ENCODE peak calls at places on chromosomes 5 and 9, in six cellular contexts. W is CD8-positive, alpha-beta T cell; E is breast epithelium; Z is thoracic aorta; P is neural progenitor cell; J is uterus. T is an unnamed sample.

GRCh38 chr5:150507283-150508020 is 479 bp upstream of the NDST1 start:
- DNase-seq in W (no peak), E (no peak), Z (no peak), P (no peak), J (no peak), T (no peak)

GRCh38 chr9:7451062-7451461 is 348.5 kb downstream of the DMAC1 start:
- DNase-seq in W (no peak), E (no peak), Z (no peak), P (no peak), J (no peak), T (no peak)

GRCh38 chr5:10853144-10853543 is 92.1 kb upstream of the DAP start:
- DNase-seq in W (no peak), E (no peak), Z (no peak), P (no peak), J (no peak), T (no peak)

GRCh38 chr5:173643964-173644363 is 27.5 kb upstream of the BOD1 start:
- DNase-seq in W (no peak), E (no peak), Z (no peak), P (peak), J (no peak), T (no peak)

GRCh38 chr5:120396186-120396585 is 67.9 kb upstream of the PRR16 start:
- DNase-seq in W (no peak), E (no peak), Z (no peak), P (no peak), J (no peak), T (no peak)

GRCh38 chr9:27771803-27772545 is 198.7 kb upstream of the C9orf72 start:
- DNase-seq in W (no peak), E (no peak), Z (no peak), P (peak), J (no peak), T (no peak)

GRCh38 chr9:129283705-129284606 is 105.9 kb upstream of the IER5L start:
- DNase-seq in W (no peak), E (peak), Z (no peak), P (no peak), J (no peak), T (peak)

GRCh38 chr5:38473008-38473407 is 83.4 kb downstream of the LIFR start:
- DNase-seq in W (no peak), E (no peak), Z (no peak), P (no peak), J (no peak), T (no peak)

GRCh38 chr5:150135557-150135956 is 20.1 kb downstream of the PDGFRB start:
- DNase-seq in W (no peak), E (no peak), Z (no peak), P (no peak), J (no peak), T (no peak)

GRCh38 chr5:34666392-34667080 is 10.4 kb downstream of the RAI14 start:
- DNase-seq in W (no peak), E (no peak), Z (no peak), P (no peak), J (no peak), T (no peak)

GRCh38 chr5:105956456-105957177 is 1714.1 kb downstream of the EFNA5 start:
- DNase-seq in W (no peak), E (no peak), Z (no peak), P (no peak), J (no peak), T (no peak)

GRCh38 chr9:29325855-29326254 is 1752.6 kb upstream of the C9orf72 start:
- DNase-seq in W (no peak), E (no peak), Z (no peak), P (no peak), J (no peak), T (no peak)

GRCh38 chr9:76292246-76292645 is 102.0 kb downstream of the RFK start:
- DNase-seq in W (no peak), E (no peak), Z (no peak), P (no peak), J (no peak), T (no peak)

GRCh38 chr5:157100140-157100679 is 8.6 kb downstream of the HAVCR2 start:
- DNase-seq in W (no peak), E (no peak), Z (no peak), P (no peak), J (no peak), T (no peak)

GRCh38 chr5:138552700-138553099 is 9.7 kb upstream of the ETF1 start:
- DNase-seq in W (no peak), E (no peak), Z (no peak), P (no peak), J (no peak), T (no peak)

GRCh38 chr5:134374234-134374633 is 2.9 kb downstream of the UBE2B start:
- DNase-seq in W (no peak), E (no peak), Z (no peak), P (no peak), J (no peak), T (no peak)

GRCh38 chr5:128241071-128241695 is 157.6 kb downstream of the SLC12A2 start:
- DNase-seq in W (no peak), E (no peak), Z (no peak), P (no peak), J (no peak), T (no peak)

GRCh38 chr9:91817493-91818225 is 132.4 kb downstream of the ROR2 start:
- DNase-seq in W (no peak), E (no peak), Z (no peak), P (peak), J (peak), T (no peak)

GRCh38 chr5:115343855-115344254 is 47.4 kb upstream of the CCDC112 start:
- DNase-seq in W (no peak), E (no peak), Z (no peak), P (no peak), J (no peak), T (no peak)

GRCh38 chr5:136525546-136525945 is 160.2 kb upstream of the TRPC7 start:
- DNase-seq in W (no peak), E (no peak), Z (no peak), P (peak), J (no peak), T (no peak)

GRCh38 chr5:181217805-181218065 is 5.3 kb upstream of the TRIM41 start:
- DNase-seq in W (no peak), E (no peak), Z (no peak), P (no peak), J (no peak), T (no peak)

GRCh38 chr5:166341708-166342329 is 1949.6 kb upstream of the WWC1 start:
- DNase-seq in W (no peak), E (no peak), Z (no peak), P (no peak), J (no peak), T (no peak)

GRCh38 chr5:126947146-126948010 is 83.0 kb downstream of the MARCHF3 start:
- DNase-seq in W (no peak), E (no peak), Z (no peak), P (no peak), J (no peak), T (no peak)

GRCh38 chr9:116800885-116801284 is 113.8 kb downstream of the TRIM32 start:
- DNase-seq in W (no peak), E (no peak), Z (no peak), P (peak), J (no peak), T (no peak)

GRCh38 chr5:18299166-18299565 is 664.9 kb downstream of the TAF11L14 start:
- DNase-seq in W (no peak), E (no peak), Z (no peak), P (no peak), J (no peak), T (no peak)

GRCh38 chr9:129306318-129306973 is 128.4 kb upstream of the IER5L start:
- DNase-seq in W (no peak), E (peak), Z (no peak), P (no peak), J (no peak), T (no peak)

GRCh38 chr9:35102465-35102768 is 514 bp downstream of the STOML2 start:
- DNase-seq in W (no peak), E (no peak), Z (no peak), P (no peak), J (no peak), T (no peak)

GRCh38 chr5:50623666-50624065 is 42.8 kb upstream of the PARP8 start:
- DNase-seq in W (no peak), E (no peak), Z (no peak), P (no peak), J (no peak), T (no peak)

GRCh38 chr9:107819772-107820171 is 330.2 kb upstream of the KLF4 start:
- DNase-seq in W (no peak), E (no peak), Z (no peak), P (peak), J (no peak), T (no peak)

GRCh38 chr9:105044458-105044857 is 116.5 kb upstream of the ABCA1 start:
- DNase-seq in W (no peak), E (no peak), Z (no peak), P (no peak), J (no peak), T (no peak)

GRCh38 chr9:93091453-93092081 is 4.5 kb upstream of the CARD19 start:
- DNase-seq in W (peak), E (peak), Z (no peak), P (peak), J (peak), T (peak)

GRCh38 chr5:11931638-11932037 is 27.4 kb upstream of the CTNND2 start:
- DNase-seq in W (no peak), E (no peak), Z (no peak), P (no peak), J (no peak), T (no peak)

GRCh38 chr5:59587489-59588337 is 305.8 kb downstream of the PDE4D start:
- DNase-seq in W (no peak), E (no peak), Z (no peak), P (peak), J (peak), T (peak)

GRCh38 chr5:32531885-32532520 is 53.4 kb upstream of the SUB1 start:
- DNase-seq in W (peak), E (no peak), Z (no peak), P (no peak), J (no peak), T (no peak)

GRCh38 chr9:106885451-106885850 is 22.5 kb downstream of the ZNF462 start:
- DNase-seq in W (no peak), E (no peak), Z (no peak), P (no peak), J (no peak), T (peak)

GRCh38 chr5:132850066-132850465 is 16.2 kb downstream of the GDF9 start:
- DNase-seq in W (no peak), E (no peak), Z (no peak), P (no peak), J (no peak), T (no peak)
- H3K27ac ChIP-seq in W (no peak), E (no peak), Z (no peak), P (no peak), J (no peak), T (no peak)

GRCh38 chr5:179820127-179820482 is 600 bp upstream of the SQSTM1 start:
- DNase-seq in W (no peak), E (no peak), Z (no peak), P (no peak), J (no peak), T (no peak)
- H3K4me3 ChIP-seq in W (peak), E (peak), Z (peak), P (peak), J (peak), T (peak)

DNA sequence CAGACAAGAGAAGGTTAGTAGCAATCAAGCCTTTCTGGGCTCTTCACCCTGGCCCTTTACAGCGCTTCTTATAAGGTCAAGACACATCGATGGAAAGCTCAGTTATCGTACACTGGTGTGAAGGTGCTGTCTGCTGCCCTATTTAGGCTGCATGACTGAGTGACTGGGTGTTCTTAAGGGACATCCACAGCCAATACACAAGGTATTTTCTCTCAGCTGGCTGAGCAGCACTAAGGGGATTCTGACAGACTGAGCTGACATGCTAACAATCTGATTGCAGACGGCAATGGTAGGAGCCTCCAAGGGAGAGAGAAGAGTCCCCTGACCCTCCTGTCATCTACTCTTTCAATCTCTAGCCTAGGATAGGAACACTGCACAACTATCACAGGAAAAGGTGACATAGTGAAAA is 577.9 kb downstream of the ISL1 start:
- DNase-seq in W (no peak), E (no peak), Z (no peak), P (no peak), J (no peak), T (no peak)
- TF ChIP-seq CTCF in W (no peak), E (no peak), Z (no peak), P (no peak), J (no peak), T (no peak)

GRCh38 chr5:177386542-177386941 is 2.3 kb downstream of the SLC34A1 start:
- DNase-seq in W (no peak), E (no peak), Z (no peak), P (no peak), J (no peak), T (no peak)

GRCh38 chr5:177388521-177389052 is 4.4 kb downstream of the SLC34A1 start:
- DNase-seq in W (no peak), E (no peak), Z (no peak), P (no peak), J (no peak), T (no peak)

GRCh38 chr5:177387405-177387804 is 3.2 kb downstream of the SLC34A1 start:
- DNase-seq in W (no peak), E (no peak), Z (no peak), P (no peak), J (no peak), T (no peak)

GRCh38 chr5:177390363-177391300 is 6.4 kb downstream of the SLC34A1 start:
- DNase-seq in W (peak), E (peak), Z (no peak), P (peak), J (peak), T (peak)

DNA sequence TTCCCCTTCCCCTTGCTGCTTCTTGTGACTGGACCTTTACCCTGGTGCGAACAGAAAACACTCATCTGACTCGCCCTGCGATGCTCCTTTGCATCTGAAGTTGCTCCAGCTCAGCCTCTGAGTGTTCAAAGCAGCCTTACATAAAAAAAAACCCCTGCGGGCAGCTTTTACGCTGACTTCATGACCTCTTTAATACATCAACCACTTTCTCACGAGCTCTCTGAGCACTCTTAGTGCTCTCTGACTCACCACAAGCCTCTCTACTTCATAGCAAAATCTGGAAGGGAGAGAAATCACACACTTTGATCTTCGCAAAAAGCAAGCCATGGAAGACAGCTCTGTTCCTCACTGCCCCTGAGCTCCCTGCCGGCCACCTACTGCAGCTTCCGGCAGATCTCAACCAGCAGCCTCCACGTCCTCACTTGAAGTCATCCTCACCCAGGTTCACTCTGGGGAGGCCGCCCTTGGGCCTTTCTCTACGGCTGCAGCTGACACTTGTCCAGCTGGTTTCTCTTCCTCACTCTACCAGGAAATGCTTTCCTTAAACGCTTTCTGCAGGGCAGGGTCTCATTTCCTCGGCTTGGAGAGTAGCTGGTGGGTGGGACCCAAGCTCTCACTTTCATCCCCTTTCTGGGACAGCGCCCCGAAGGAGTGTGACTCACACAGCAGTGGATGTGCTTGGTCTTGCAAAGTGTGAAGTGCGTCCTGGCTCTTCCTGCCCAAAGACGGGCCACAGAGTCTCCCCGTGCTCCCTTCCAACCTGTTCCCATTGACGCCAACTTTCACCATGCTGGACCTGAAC is 5.3 kb downstream of the SLC34A1 start:
- DNase-seq in W (no peak), E (no peak), Z (no peak), P (no peak), J (no peak), T (no peak)
- H3K27ac ChIP-seq in W (peak), E (peak), Z (no peak), P (no peak), J (no peak), T (no peak)

DNA sequence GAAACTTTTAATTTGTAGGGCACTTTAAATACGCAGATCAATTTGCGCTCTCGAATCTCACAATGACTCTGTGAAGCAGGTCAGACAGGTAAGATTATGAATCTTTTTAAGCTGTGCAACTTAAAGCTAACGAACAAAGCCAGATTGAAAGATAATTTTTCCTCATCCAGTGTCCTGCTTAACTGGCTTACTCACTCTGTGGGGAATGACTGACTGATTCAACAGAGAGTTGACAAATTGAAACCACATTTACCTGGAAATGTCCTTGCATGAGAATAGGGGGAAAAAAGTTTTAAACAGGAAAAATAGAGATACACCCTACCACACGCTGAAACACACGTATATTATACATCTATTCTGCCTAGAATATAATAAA is 187.9 kb downstream of the MAN2A1 start:
- DNase-seq in W (no peak), E (no peak), Z (no peak), P (no peak), J (no peak), T (no peak)
- H3K4me3 ChIP-seq in W (no peak), E (no peak), Z (no peak), P (no peak), J (no peak), T (no peak)

GRCh38 chr9:109455861-109456260 is 42.2 kb downstream of the PTPN3 start:
- DNase-seq in W (no peak), E (no peak), Z (no peak), P (no peak), J (no peak), T (no peak)
- TF ChIP-seq CTCF in W (no peak), E (no peak), Z (no peak), P (peak), J (no peak), T (no peak)

GRCh38 chr5:366541-367357 is 45.2 kb downstream of the AHRR start:
- DNase-seq in W (no peak), E (no peak), Z (no peak), P (no peak), J (no peak), T (no peak)

GRCh38 chr5:362189-362588 is 40.7 kb downstream of the AHRR start:
- DNase-seq in W (no peak), E (no peak), Z (no peak), P (no peak), J (no peak), T (no peak)

GRCh38 chr5:360277-361027 is 38.9 kb downstream of the AHRR start:
- DNase-seq in W (no peak), E (no peak), Z (no peak), P (no peak), J (no peak), T (no peak)

GRCh38 chr5:364497-364896 is 43.0 kb downstream of the AHRR start:
- DNase-seq in W (no peak), E (no peak), Z (no peak), P (no peak), J (no peak), T (no peak)

GRCh38 chr5:362978-363765 is 41.7 kb downstream of the AHRR start:
- DNase-seq in W (no peak), E (no peak), Z (no peak), P (no peak), J (no peak), T (no peak)
- H3K27ac ChIP-seq in W (no peak), E (no peak), Z (no peak), P (no peak), J (no peak), T (no peak)

GRCh38 chr5:35857004-35857345 is 284 bp downstream of the IL7R start:
- DNase-seq in W (no peak), E (no peak), Z (no peak), P (no peak), J (no peak), T (no peak)

GRCh38 chr5:35857606-35858205 is 1.0 kb downstream of the IL7R start:
- DNase-seq in W (no peak), E (no peak), Z (no peak), P (no peak), J (no peak), T (no peak)

GRCh38 chr5:35860686-35861085 is 4.0 kb downstream of the IL7R start:
- DNase-seq in W (no peak), E (no peak), Z (no peak), P (no peak), J (no peak), T (no peak)

GRCh38 chr5:35861718-35862117 is 5.0 kb downstream of the IL7R start:
- DNase-seq in W (no peak), E (no peak), Z (no peak), P (no peak), J (no peak), T (no peak)

GRCh38 chr5:35859101-35859661 is 2.5 kb downstream of the IL7R start:
- DNase-seq in W (no peak), E (no peak), Z (no peak), P (peak), J (no peak), T (no peak)
- H3K4me3 ChIP-seq in W (peak), E (no peak), Z (peak), P (no peak), J (no peak), T (no peak)

T was measured in gastrocnemius medialis.